ENCODE peak calls at places on chromosomes 13 and 19, in five cellular contexts. C is stimulated activated CD8-positive, alpha-beta memory T cell treated with anti-CD3 and anti-CD28 coated beads, Interleukin-15, amount 100 ng/mL, for 4 hours; F is activated CD4-positive, CD25-positive, alpha-beta regulatory T cell; T is MCF 10A; P is HL-60. N is an unnamed sample.

GRCh38 chr19:7874857-7875393 is 735 bp upstream of the PRR36 start:
- DNase-seq in C (no peak), P (no peak), T (no peak), F (no peak), N (no peak)

GRCh38 chr13:106276876-106277275 is 258.6 kb downstream of the EFNB2 start:
- DNase-seq in F (no peak), C (no peak), T (no peak), P (no peak), N (no peak)

GRCh38 chr13:110209950-110210603 is 96.9 kb downstream of the COL4A1 start:
- DNase-seq in C (no peak), T (peak; percentile 84), P (no peak), F (no peak), N (no peak)

GRCh38 chr13:106533940-106534843 is 1.3 kb downstream of the EFNB2 start:
- DNase-seq in T (peak; percentile 77), P (no peak), F (no peak), C (no peak), N (peak; percentile 31)

GRCh38 chr13:92833071-92833470 is 393.5 kb upstream of the GPC6 start:
- DNase-seq in T (no peak), F (no peak), C (no peak), P (no peak), N (no peak)

GRCh38 chr13:90868321-90868920 is 479.1 kb upstream of the MIR17HG start:
- DNase-seq in P (no peak), F (no peak), T (peak; percentile 44), C (no peak), N (no peak)

GRCh38 chr13:73171242-73171641 is 112.4 kb downstream of the KLF5 start:
- DNase-seq in T (no peak), F (no peak), C (no peak), P (no peak), N (no peak)

GRCh38 chr13:73215807-73216206 is 157.0 kb downstream of the KLF5 start:
- DNase-seq in F (no peak), T (peak; percentile 72), P (no peak), C (no peak), N (no peak)

GRCh38 chr13:111489301-111489700 is 168.9 kb downstream of the TEX29 start:
- DNase-seq in P (no peak), T (no peak), F (no peak), C (no peak), N (no peak)

GRCh38 chr13:48636550-48636949 is 17.2 kb upstream of the CYSLTR2 start:
- DNase-seq in F (no peak), P (no peak), C (no peak), T (no peak), N (no peak)

GRCh38 chr19:56671613-56671994 is at the start of gene ZNF835:
- DNase-seq in F (peak; percentile 49), C (peak; percentile 56), P (peak; percentile 24), T (no peak), N (peak; percentile 59)

GRCh38 chr13:29977721-29978120 is 127.3 kb upstream of the UBL3 start:
- DNase-seq in F (no peak), C (no peak), P (no peak), T (no peak), N (no peak)

GRCh38 chr19:4425531-4425930 is 23.1 kb downstream of the CHAF1A start:
- DNase-seq in F (no peak), P (no peak), C (no peak), T (no peak), N (no peak)

GRCh38 chr13:105047676-105048295 is 1487.7 kb downstream of the EFNB2 start:
- DNase-seq in F (no peak), T (no peak), C (no peak), P (no peak), N (no peak)

GRCh38 chr13:48151766-48152165 is 56.9 kb upstream of the MED4 start:
- DNase-seq in P (no peak), F (no peak), T (no peak), C (no peak), N (no peak)

GRCh38 chr19:17743874-17744273 is 7.4 kb upstream of the FCHO1 start:
- DNase-seq in T (no peak), F (no peak), C (no peak), P (no peak), N (no peak)

GRCh38 chr13:70391678-70392077 is 283.4 kb upstream of the KLHL1 start:
- DNase-seq in F (no peak), P (no peak), C (no peak), T (no peak), N (no peak)

GRCh38 chr19:294819-295686 is 3.9 kb upstream of the PLPP2 start:
- DNase-seq in F (peak; percentile 13), P (no peak), T (peak; percentile 39), C (no peak), N (no peak)

GRCh38 chr13:74449811-74450524 is 315.8 kb upstream of the KLF12 start:
- DNase-seq in P (no peak), C (no peak), T (no peak), F (no peak), N (no peak)

GRCh38 chr19:46132508-46133100 is 8.1 kb upstream of the IGFL3 start:
- DNase-seq in F (no peak), T (no peak), C (no peak), P (no peak), N (no peak)

GRCh38 chr19:30745476-30745985 is 373.3 kb downstream of the ZNF536 start:
- DNase-seq in F (no peak), P (no peak), C (no peak), T (no peak), N (no peak)

GRCh38 chr13:36997716-36998427 is 1.3 kb downstream of the ALG5 start:
- DNase-seq in F (no peak), C (no peak), T (no peak), P (no peak), N (no peak)

GRCh38 chr13:114079601-114080536 is 52.6 kb downstream of the RASA3 start:
- DNase-seq in C (no peak), F (no peak), T (no peak), P (no peak), N (no peak)

GRCh38 chr19:3359850-3360493 is 6.4 kb upstream of the NFIC start:
- DNase-seq in C (no peak), F (no peak), T (no peak), P (no peak), N (peak; percentile 33)

GRCh38 chr13:46315036-46315435 is 72.0 kb downstream of the RUBCNL start:
- DNase-seq in T (no peak), C (no peak), P (no peak), F (no peak), N (no peak)

GRCh38 chr19:33460221-33460908 is 61.2 kb downstream of the PEPD start:
- DNase-seq in F (no peak), T (no peak), P (no peak), C (no peak), N (no peak)

GRCh38 chr19:21482863-21483276 is 22.5 kb upstream of the ZNF429 start:
- DNase-seq in P (no peak), F (peak; percentile 8), T (peak; percentile 15), C (peak; percentile 22), N (peak; percentile 46)

GRCh38 chr13:59755647-59756290 is 408.0 kb downstream of the DIAPH3 start:
- DNase-seq in P (no peak), C (no peak), T (no peak), F (no peak), N (no peak)

GRCh38 chr19:43572172-43572588 is 3.1 kb downstream of the XRCC1 start:
- DNase-seq in F (no peak), P (no peak), T (no peak), C (no peak), N (no peak)

GRCh38 chr19:342801-343421 is 1.7 kb downstream of the MIER2 start:
- DNase-seq in F (no peak), T (peak; percentile 88), P (no peak), C (no peak), N (no peak)

GRCh38 chr13:20303636-20304035 is 71.5 kb upstream of the GJB6 start:
- DNase-seq in P (no peak), C (no peak), T (peak; percentile 61), F (no peak), N (no peak)

GRCh38 chr19:33702606-33703437 is 81.1 kb downstream of the CHST8 start:
- DNase-seq in C (no peak), P (no peak), F (no peak), T (no peak), N (no peak)

N was measured in stimulated activated naive CD4-positive, alpha-beta T cell.